ENCODE peak calls at places on chromosomes 2 and 18, in six cellular contexts. E is body of pancreas, O is fibroblast of villous mesenchyme, D is progenitor cell of endocrine pancreas, X is fibroblast of the aortic adventitia, J is AG10803. Y is an unnamed sample.

GRCh38 chr2:219441451-219442205 is 7.0 kb downstream of the SPEG start:
- DNase-seq in E (peak), D (no peak), O (peak), X (peak), J (peak), Y (peak)

GRCh38 chr2:173521450-173522192 is 166.9 kb downstream of the CDCA7 start:
- DNase-seq in E (no peak), X (no peak), O (no peak), D (no peak), J (no peak), Y (no peak)

GRCh38 chr2:12064153-12064552 is 317.7 kb downstream of the LPIN1 start:
- DNase-seq in O (no peak), E (no peak), X (no peak), D (no peak), J (no peak), Y (no peak)

GRCh38 chr2:42917374-42918017 is 125.1 kb upstream of the HAAO start:
- DNase-seq in X (peak), E (peak), J (peak), D (no peak), O (peak), Y (no peak)

GRCh38 chr2:73202156-73203054 is at the start of gene NOTO:
- DNase-seq in E (peak), X (no peak), D (peak), J (no peak), O (peak), Y (peak)

GRCh38 chr18:78630981-78631510 is 348.6 kb upstream of the SALL3 start:
- DNase-seq in D (no peak), E (no peak), O (no peak), X (no peak), J (no peak), Y (no peak)

GRCh38 chr18:58097127-58097906 is 53.3 kb downstream of the NEDD4L start:
- DNase-seq in O (no peak), E (peak), J (no peak), X (peak), D (no peak), Y (no peak)

GRCh38 chr2:20352230-20353216 is 1.9 kb upstream of the PUM2 start:
- DNase-seq in O (no peak), D (no peak), X (peak), E (no peak), J (no peak), Y (no peak)

GRCh38 chr2:191215666-191216065 is 29.5 kb upstream of the MYO1B start:
- DNase-seq in J (peak), O (peak), E (no peak), D (no peak), X (no peak), Y (no peak)

GRCh38 chr2:218698885-218699284 is 11.8 kb upstream of the TTLL4 start:
- DNase-seq in E (no peak), D (no peak), O (no peak), X (no peak), J (no peak), Y (no peak)

GRCh38 chr2:204202253-204202652 is 265.7 kb downstream of the ICOS start:
- DNase-seq in X (no peak), E (no peak), O (no peak), D (no peak), J (no peak), Y (no peak)

GRCh38 chr2:632471-632870 is 44.7 kb downstream of the TMEM18 start:
- DNase-seq in X (no peak), E (no peak), D (no peak), J (no peak), O (no peak), Y (no peak)

GRCh38 chr18:45071959-45072358 is 391.3 kb downstream of the SETBP1 start:
- DNase-seq in X (no peak), E (no peak), J (no peak), O (no peak), D (no peak), Y (no peak)

GRCh38 chr2:67213270-67213670 is 183.9 kb upstream of the ETAA1 start:
- DNase-seq in J (no peak), X (no peak), E (peak), D (no peak), O (no peak), Y (no peak)

GRCh38 chr18:72991379-72991778 is 123.6 kb upstream of the NETO1 start:
- DNase-seq in O (no peak), D (no peak), J (no peak), E (no peak), X (no peak), Y (no peak)

GRCh38 chr18:36828157-36828629 is 609 bp downstream of the TPGS2 start:
- DNase-seq in E (peak), J (peak), D (peak), X (peak), O (peak), Y (no peak)

GRCh38 chr2:154449951-154450658 is 248.4 kb upstream of the KCNJ3 start:
- DNase-seq in J (no peak), E (no peak), X (no peak), D (no peak), O (no peak), Y (no peak)

GRCh38 chr2:218861645-218862318 is 2.2 kb downstream of the WNT6 start:
- DNase-seq in O (no peak), J (no peak), X (no peak), D (no peak), E (no peak), Y (no peak)

GRCh38 chr2:197073701-197074433 is 147.4 kb upstream of the PGAP1 start:
- DNase-seq in E (peak), J (peak), D (no peak), X (peak), O (no peak), Y (no peak)

GRCh38 chr2:233584210-233584609 is 17.6 kb upstream of the USP40 start:
- DNase-seq in X (no peak), O (peak), D (no peak), E (no peak), J (no peak), Y (no peak)

GRCh38 chr2:158936978-158937377 is 31.5 kb upstream of the TANC1 start:
- DNase-seq in X (peak), O (peak), E (no peak), D (no peak), J (peak), Y (no peak)

GRCh38 chr18:27030403-27030802 is 154.7 kb downstream of the CHST9 start:
- DNase-seq in E (no peak), X (no peak), J (no peak), O (no peak), D (no peak), Y (no peak)

GRCh38 chr2:54076577-54076976 is 38.8 kb upstream of the ACYP2 start:
- DNase-seq in O (no peak), J (no peak), X (no peak), E (peak), D (no peak), Y (no peak)

GRCh38 chr2:23803965-23804542 is 122.9 kb downstream of the ATAD2B start:
- DNase-seq in J (peak), X (peak), E (peak), O (peak), D (no peak), Y (no peak)
- TF ChIP-seq CTCF in J (peak), X (peak), E (no peak), O (peak), D (peak), Y (no peak)

DNA sequence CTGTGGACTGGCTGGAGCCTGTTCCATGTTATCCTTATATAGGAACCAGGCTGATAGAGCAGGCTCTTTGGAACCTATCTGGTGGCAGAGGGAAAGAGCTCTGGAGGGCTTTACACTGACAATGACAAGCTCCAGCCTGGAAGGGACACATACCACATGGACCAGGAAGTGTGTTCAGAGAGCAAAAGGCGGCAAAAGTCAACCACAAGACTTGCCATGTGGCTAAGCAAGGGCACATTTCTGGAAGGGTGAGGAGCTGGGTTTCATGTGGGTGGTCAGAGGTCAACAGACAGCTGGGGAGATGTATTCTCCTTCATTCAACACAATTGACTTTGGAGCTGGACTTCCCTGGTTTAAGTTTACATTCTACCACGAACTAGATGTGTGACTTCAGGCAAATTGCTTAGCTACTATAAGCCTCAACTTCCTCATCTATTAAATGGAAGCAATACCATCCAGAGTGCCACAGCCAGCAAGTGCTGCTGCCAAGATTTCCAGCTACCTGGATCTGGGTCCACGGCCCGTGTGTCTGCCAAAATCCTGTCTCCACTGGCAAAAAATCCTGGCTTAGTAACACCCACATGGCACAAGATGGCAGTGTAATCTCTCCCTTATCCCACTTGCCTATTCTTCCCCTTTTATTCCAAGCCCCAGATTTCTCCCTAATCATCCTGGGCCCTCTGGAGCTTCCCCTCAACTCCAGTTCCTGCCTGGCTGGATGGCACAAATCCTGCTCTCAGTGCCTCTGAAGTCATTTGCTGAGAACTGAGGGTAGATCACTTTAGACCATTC is 325.3 kb downstream of the DYSF start:
- DNase-seq in D (no peak), X (peak), J (no peak), E (no peak), O (no peak), Y (no peak)
- TF ChIP-seq CTCF in D (no peak), X (peak), J (peak), E (no peak), O (peak), Y (no peak)

GRCh38 chr18:449374-449773 is 51.1 kb downstream of the COLEC12 start:
- DNase-seq in X (peak), J (no peak), O (peak), E (peak), D (no peak), Y (peak)
- TF ChIP-seq CTCF in X (no peak), J (no peak), O (no peak), E (no peak), D (no peak), Y (no peak)

GRCh38 chr2:9782197-9782719 is 61.0 kb upstream of the TAF1B start:
- DNase-seq in D (no peak), J (no peak), O (no peak), E (no peak), X (peak), Y (no peak)
- TF ChIP-seq CTCF in D (no peak), J (no peak), O (no peak), E (peak), X (no peak), Y (no peak)

DNA sequence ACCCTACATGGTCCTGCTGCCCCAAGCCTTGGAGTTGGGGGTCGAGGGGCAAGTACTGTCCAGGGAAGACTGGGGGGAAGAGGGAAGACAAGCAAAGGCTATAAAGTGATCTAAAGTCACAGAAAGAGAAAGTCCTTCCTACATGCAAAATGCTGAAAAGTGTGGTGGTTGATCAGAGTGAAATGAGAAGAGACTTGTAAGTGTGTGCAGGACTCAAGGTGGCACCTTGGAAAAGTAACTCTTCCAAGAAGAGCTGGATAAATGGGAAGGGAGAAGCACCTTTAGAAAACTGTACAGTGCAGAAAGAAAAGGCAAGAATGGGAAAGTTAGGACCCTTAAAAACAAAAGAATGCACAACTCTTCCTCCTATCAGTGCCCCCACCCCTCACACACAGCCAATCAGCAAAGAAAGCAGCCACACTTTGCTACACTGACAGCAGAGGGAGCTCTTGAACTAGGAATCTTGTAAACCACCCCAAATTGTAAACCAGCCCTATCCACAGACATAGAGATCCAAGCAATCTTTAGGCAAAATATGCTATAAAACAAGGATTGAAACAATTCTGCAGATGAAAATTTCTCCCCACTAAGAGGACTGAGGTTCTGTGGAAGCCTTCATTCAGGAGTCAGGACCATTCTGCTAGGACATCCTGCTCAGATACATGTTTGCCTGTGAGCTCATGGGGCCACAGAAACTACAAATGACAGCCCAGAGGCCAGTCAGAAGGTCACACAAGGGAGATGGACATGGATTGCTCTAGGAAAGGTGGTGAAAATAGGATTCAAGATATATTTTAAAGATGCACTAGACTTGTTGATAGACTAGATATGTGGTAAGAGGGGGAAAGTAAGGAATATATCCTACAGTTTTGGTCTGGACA is 146.4 kb downstream of the FTCDNL1 start:
- DNase-seq in E (peak), J (peak), O (peak), X (peak), D (no peak), Y (peak)
- TF ChIP-seq CTCF in E (peak), J (peak), O (peak), X (peak), D (peak), Y (peak)

Y was measured in glutamatergic neuron.